ENCODE peak calls at places on chromosomes 1 and 21, in ten cellular contexts. E is EL; F is T-cell; N is NCI-H1436; T is posterior vena cava; R is C1 segment of cervical spinal cord; X is germinal center; L is ELR; J is hepatic stellate cell; S is CD8-positive, alpha-beta memory T cell. I is an unnamed sample.

GRCh38 chr1:38690790-38691189 is 168.8 kb downstream of the RRAGC start:
- DNase-seq in L (peak), S (no peak), X (no peak), N (no peak), E (no peak), J (no peak), F (no peak), R (no peak), T (no peak), I (no peak)

GRCh38 chr1:53362270-53362669 is 34.4 kb upstream of the LRP8 start:
- DNase-seq in F (no peak), E (no peak), T (no peak), R (no peak), X (no peak), S (no peak), L (no peak), N (no peak), J (no peak), I (no peak)

GRCh38 chr1:57986432-57986831 is 560.1 kb downstream of the OMA1 start:
- DNase-seq in R (no peak), E (no peak), T (no peak), J (no peak), F (no peak), X (peak), L (no peak), S (no peak), N (no peak), I (no peak)

GRCh38 chr1:1024421-1025415 is 4.8 kb downstream of the AGRN start:
- DNase-seq in L (peak), F (no peak), R (no peak), E (peak), T (no peak), J (no peak), S (no peak), N (no peak), X (no peak), I (peak)

GRCh38 chr1:41500781-41501518 is 16.5 kb upstream of the EDN2 start:
- DNase-seq in R (no peak), J (no peak), N (no peak), X (no peak), F (no peak), E (no peak), S (no peak), T (no peak), L (no peak), I (no peak)

GRCh38 chr1:42732126-42732680 is 7.8 kb downstream of the CLDN19 start:
- DNase-seq in X (no peak), T (no peak), J (no peak), E (no peak), S (no peak), F (no peak), N (no peak), L (no peak), R (no peak), I (no peak)

GRCh38 chr1:3922201-3922725 is 22.2 kb upstream of the C1orf174 start:
- DNase-seq in E (no peak), N (peak), F (no peak), L (no peak), S (peak), J (no peak), R (no peak), T (no peak), X (no peak), I (no peak)

GRCh38 chr1:24540906-24541710 is 14.8 kb upstream of the NCMAP start:
- DNase-seq in E (peak), R (no peak), N (no peak), F (no peak), J (peak), S (no peak), T (no peak), X (no peak), L (peak), I (no peak)

GRCh38 chr1:77513839-77514763 is 168.4 kb downstream of the ZZZ3 start:
- DNase-seq in T (no peak), R (peak), L (peak), F (no peak), S (no peak), N (no peak), J (peak), E (peak), X (no peak), I (no peak)

GRCh38 chr1:94720091-94720793 is 99.9 kb upstream of the SLC44A3 start:
- DNase-seq in F (no peak), R (no peak), N (no peak), X (peak), S (no peak), L (no peak), T (no peak), J (no peak), E (no peak), I (no peak)

GRCh38 chr1:84853743-84854721 is 39.0 kb downstream of the LPAR3 start:
- DNase-seq in F (peak), J (peak), S (peak), X (no peak), T (no peak), N (no peak), R (no peak), L (peak), E (peak), I (no peak)

GRCh38 chr1:6386371-6386949 is 7.1 kb downstream of the ACOT7 start:
- DNase-seq in J (no peak), R (no peak), F (no peak), N (no peak), L (peak), S (no peak), X (no peak), T (no peak), E (peak), I (no peak)

GRCh38 chr1:43600033-43601020 is 49.6 kb upstream of the KDM4A start:
- DNase-seq in S (no peak), T (no peak), N (no peak), E (no peak), J (no peak), R (no peak), F (no peak), X (no peak), L (no peak), I (no peak)

GRCh38 chr1:217164403-217164802 is 441.2 kb upstream of the ESRRG start:
- DNase-seq in S (no peak), J (no peak), F (no peak), E (no peak), X (no peak), L (no peak), T (no peak), N (no peak), R (no peak), I (no peak)

GRCh38 chr21:32007461-32007860 is 134.6 kb downstream of the HUNK start:
- DNase-seq in J (no peak), X (no peak), F (no peak), R (no peak), N (no peak), T (no peak), E (peak), L (peak), S (no peak), I (no peak)

GRCh38 chr1:62295921-62296451 is 23.2 kb downstream of the KANK4 start:
- DNase-seq in N (no peak), T (no peak), L (peak), X (no peak), R (no peak), J (no peak), F (peak), E (peak), S (no peak), I (no peak)

GRCh38 chr1:227428803-227429202 is 110.5 kb upstream of the CDC42BPA start:
- DNase-seq in X (no peak), L (peak), F (no peak), R (peak), J (peak), T (no peak), N (no peak), S (no peak), E (peak), I (no peak)

GRCh38 chr1:185244015-185244747 is 72.9 kb downstream of the IVNS1ABP start:
- DNase-seq in N (no peak), T (no peak), R (no peak), L (peak), E (peak), X (no peak), J (no peak), F (no peak), S (no peak), I (no peak)

GRCh38 chr1:94325379-94326302 is 88.3 kb upstream of the ARHGAP29 start:
- DNase-seq in T (no peak), R (no peak), E (peak), L (peak), J (peak), X (no peak), S (no peak), N (no peak), F (no peak), I (no peak)

GRCh38 chr1:154943649-154944421 is 7.3 kb upstream of the PMVK start:
- DNase-seq in R (no peak), J (peak), T (no peak), F (peak), S (no peak), N (peak), E (peak), L (peak), X (peak), I (no peak)

GRCh38 chr1:170659404-170660035 is 4.4 kb upstream of the PRRX1 start:
- DNase-seq in L (no peak), J (no peak), S (no peak), T (no peak), E (no peak), X (no peak), N (no peak), R (no peak), F (no peak), I (no peak)

GRCh38 chr1:65267291-65268087 is 41.9 kb upstream of the DNAJC6 start:
- DNase-seq in T (no peak), R (no peak), N (no peak), E (no peak), L (no peak), S (no peak), F (no peak), X (no peak), J (no peak), I (no peak)

GRCh38 chr21:42737969-42738590 is 84.7 kb downstream of the PDE9A start:
- DNase-seq in R (no peak), L (no peak), T (no peak), X (no peak), F (peak), N (no peak), J (no peak), E (no peak), S (peak), I (no peak)

GRCh38 chr1:207245124-207245523 is 76.4 kb upstream of the CD55 start:
- DNase-seq in E (no peak), N (no peak), X (no peak), S (no peak), L (no peak), R (no peak), F (no peak), T (no peak), J (no peak), I (no peak)

GRCh38 chr1:157105988-157106812 is 6.6 kb upstream of the ETV3L start:
- DNase-seq in T (peak), R (no peak), N (no peak), X (peak), J (peak), L (peak), E (peak), F (no peak), S (no peak), I (no peak)

GRCh38 chr1:55750020-55750995 is 535.1 kb upstream of the USP24 start:
- DNase-seq in X (no peak), F (no peak), N (no peak), S (no peak), E (no peak), L (no peak), J (no peak), R (no peak), T (no peak), I (no peak)

GRCh38 chr1:43924516-43924915 is 9.1 kb upstream of the ARTN start:
- DNase-seq in F (no peak), E (peak), R (no peak), S (no peak), N (no peak), T (no peak), L (peak), X (no peak), J (no peak), I (no peak)

GRCh38 chr1:154410185-154410827 is 5.2 kb downstream of the IL6R start:
- DNase-seq in S (no peak), J (no peak), L (no peak), T (peak), F (peak), E (no peak), N (no peak), R (no peak), X (no peak), I (no peak)

GRCh38 chr1:206441336-206441967 is 28.8 kb upstream of the IKBKE start:
- DNase-seq in E (no peak), X (no peak), N (no peak), S (no peak), L (no peak), J (no peak), F (no peak), T (no peak), R (no peak), I (no peak)